ENCODE peak calls at places on chromosomes 16 and 17, in four cellular contexts. Y is heart right ventricle, Z is H7, F is astrocyte of the spinal cord. N is an unnamed sample.

GRCh38 chr17:2867441-2868424 is 71.5 kb downstream of the RAP1GAP2 start:
- DNase-seq in Y (no peak), Z (peak), F (no peak), N (peak)

GRCh38 chr17:69557339-69557738 is 142.8 kb downstream of the MAP2K6 start:
- DNase-seq in F (no peak), Z (no peak), Y (no peak), N (no peak)

GRCh38 chr17:6554871-6555330 is 1.5 kb downstream of the PITPNM3 start:
- DNase-seq in F (no peak), Z (peak), Y (no peak), N (no peak)

GRCh38 chr17:76682306-76682705 is 28.5 kb downstream of the MXRA7 start:
- DNase-seq in Y (peak), Z (no peak), F (peak), N (peak)

GRCh38 chr17:43418441-43419374 is 19.9 kb downstream of the ARL4D start:
- DNase-seq in Z (peak), Y (peak), F (peak), N (peak)

GRCh38 chr17:30212750-30213149 is 22.7 kb downstream of the SLC6A4 start:
- DNase-seq in F (no peak), Z (peak), Y (no peak), N (no peak)

GRCh38 chr17:4393806-4394205 is 27.3 kb upstream of the UBE2G1 start:
- DNase-seq in Z (peak), Y (no peak), F (no peak), N (no peak)

GRCh38 chr16:84355149-84355548 is 13.2 kb upstream of the ATP2C2 start:
- DNase-seq in Y (no peak), Z (no peak), F (no peak), N (no peak)

GRCh38 chr17:79607941-79608728 is 2.7 kb downstream of the RBFOX3 start:
- DNase-seq in Y (peak), Z (peak), F (no peak), N (no peak)

GRCh38 chr17:73551756-73552155 is 92.5 kb downstream of the SDK2 start:
- DNase-seq in F (no peak), Z (peak), Y (no peak), N (peak)

GRCh38 chr17:32142857-32143524 is 689 bp downstream of the RHOT1 start:
- DNase-seq in F (peak), Z (peak), Y (peak), N (peak)

GRCh38 chr17:31444026-31444425 is 52.6 kb downstream of the RAB11FIP4 start:
- DNase-seq in Y (no peak), F (no peak), Z (no peak), N (peak)

GRCh38 chr17:49016775-49017463 is 19.7 kb downstream of the IGF2BP1 start:
- DNase-seq in Z (peak), F (peak), Y (no peak), N (peak)

GRCh38 chr16:12578001-12578400 is 225.7 kb downstream of the CPPED1 start:
- DNase-seq in Y (no peak), Z (no peak), F (no peak), N (no peak)

GRCh38 chr17:8056976-8057625 is 18.2 kb downstream of the ALOX15B start:
- DNase-seq in F (no peak), Z (no peak), Y (no peak), N (no peak)

DNA sequence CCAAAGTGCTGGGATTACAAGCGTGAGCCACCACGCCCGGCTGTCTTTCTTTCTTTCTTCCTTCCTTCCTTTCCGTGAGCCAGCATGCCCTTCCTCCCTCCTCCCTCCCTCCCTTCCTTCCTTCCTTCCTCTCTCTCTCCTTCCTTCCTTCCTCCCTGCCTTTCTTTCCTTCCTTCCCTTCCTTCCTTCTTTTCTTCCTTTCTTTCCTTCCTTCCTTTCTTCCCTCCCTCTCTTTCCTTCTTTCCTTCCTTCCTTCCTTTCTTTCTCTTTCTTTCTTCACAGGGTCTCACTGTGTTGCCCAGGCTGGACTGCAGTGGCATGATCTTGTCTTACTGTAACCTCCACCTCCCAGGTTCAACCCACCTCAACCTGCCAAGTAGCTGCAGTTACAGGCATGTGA is 50.7 kb upstream of the PLCG2 start:
- DNase-seq in Y (no peak), F (no peak), Z (no peak), N (no peak)
- H3K4me3 ChIP-seq in Y (no peak), F (no peak), Z (no peak), N (no peak)

DNA sequence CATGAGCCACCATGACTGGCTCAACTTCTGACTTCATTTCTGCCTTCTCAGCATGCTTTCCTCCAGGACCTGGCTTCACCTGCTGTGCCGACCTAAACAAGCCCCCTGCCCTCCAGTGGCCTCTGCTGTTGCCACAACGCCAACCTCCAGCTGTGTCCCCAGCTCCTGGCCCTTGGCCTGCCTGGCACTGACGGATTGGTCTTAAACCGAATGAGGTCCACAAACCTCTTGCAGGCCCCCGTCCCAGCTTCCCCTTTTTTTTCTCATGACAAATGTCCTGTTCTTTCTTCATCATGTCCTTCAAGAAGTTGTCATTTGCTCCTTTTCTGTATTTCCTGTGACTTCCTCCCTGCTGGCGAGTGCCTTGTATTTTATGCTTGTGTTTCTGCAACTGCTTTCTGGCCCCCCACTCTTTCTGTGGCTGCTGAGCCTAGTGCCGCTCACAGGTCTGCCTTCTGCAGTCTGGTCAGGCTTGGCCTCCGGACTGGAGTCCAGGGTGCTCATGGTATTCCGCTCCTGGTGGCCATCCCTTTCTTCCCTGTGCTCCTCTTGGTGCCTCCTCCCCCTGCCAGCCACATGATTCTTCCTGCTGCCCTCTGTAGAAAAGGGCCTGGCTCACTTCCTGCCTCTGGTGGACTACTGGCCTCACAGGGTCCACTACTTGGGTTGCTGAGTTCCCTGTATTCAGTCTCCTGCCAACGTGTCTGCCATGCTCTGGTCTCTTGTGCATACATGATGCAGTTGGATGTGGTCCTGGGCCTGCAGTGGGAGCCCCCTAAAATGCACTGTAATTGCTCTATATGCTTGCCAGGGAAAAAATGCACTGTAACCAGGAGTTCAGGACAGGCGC is 2.9 kb downstream of the ATP6V0C start:
- DNase-seq in Y (peak), Z (no peak), F (no peak), N (no peak)
- H3K4me3 ChIP-seq in Y (peak), Z (no peak), F (no peak), N (peak)

DNA sequence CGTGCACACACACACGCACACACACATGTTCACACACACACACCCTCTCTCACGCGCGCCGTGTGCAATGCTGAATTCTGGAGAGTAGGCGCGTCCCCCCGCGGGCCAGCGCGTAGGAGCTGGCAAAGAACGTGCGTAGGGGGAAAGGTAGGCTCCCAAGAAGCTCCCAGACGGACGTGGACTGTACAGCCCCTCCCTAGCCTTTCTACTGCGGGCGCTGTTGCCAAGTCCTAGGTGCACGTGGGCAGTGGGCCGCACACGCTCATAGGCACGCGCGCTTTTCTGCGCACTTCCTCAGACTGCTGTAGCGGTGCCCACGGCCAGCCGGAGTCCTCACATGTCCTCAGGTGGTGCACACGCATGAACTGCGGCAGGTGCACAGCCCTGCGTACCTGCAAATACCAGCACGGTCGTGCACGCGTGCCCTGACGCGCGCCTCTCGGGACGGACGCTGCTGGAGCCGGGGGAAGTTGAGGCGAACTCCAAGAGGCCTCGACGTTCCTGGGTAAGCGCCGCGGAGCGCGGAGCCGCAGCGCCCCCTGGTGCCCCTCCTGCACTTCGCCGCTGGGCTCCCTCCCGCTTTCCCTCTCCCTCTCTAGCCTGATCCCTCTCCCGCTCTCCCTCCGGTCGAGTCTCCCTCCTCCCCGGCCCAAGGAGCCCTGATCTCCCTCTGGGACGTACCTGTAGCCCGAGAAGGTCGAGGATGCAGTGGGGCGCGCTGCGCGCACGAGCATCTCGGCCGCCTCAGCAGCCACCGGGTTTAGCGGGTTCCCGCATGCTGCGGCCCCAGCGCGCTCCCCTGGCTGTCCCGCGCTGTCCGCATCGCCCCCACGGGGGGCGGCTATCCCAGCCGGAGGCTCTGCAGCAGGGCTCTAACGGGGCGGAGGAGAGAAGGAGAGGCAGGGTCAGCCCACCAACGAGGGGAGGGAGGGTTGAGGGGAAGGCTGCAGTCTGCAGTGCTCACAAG is 749 bp downstream of the GRIN2A start:
- DNase-seq in Z (peak), F (peak), Y (peak), N (peak)
- H3K4me3 ChIP-seq in Z (peak), F (peak), Y (peak), N (peak)

GRCh38 chr17:51256101-51256500 is 3.7 kb downstream of the MBTD1 start:
- DNase-seq in Y (no peak), F (no peak), Z (no peak), N (no peak)
- H3K4me3 ChIP-seq in Y (no peak), F (no peak), Z (no peak), N (no peak)

GRCh38 chr16:65497571-65497970 is 375.7 kb upstream of the CDH11 start:
- DNase-seq in Y (no peak), Z (no peak), F (peak), N (no peak)
- H3K4me3 ChIP-seq in Y (no peak), Z (no peak), F (no peak), N (no peak)

GRCh38 chr16:47565454-47565853 is 104.3 kb downstream of the PHKB start:
- DNase-seq in Y (peak), Z (no peak), F (peak), N (peak)
- H3K4me3 ChIP-seq in Y (no peak), Z (no peak), F (no peak), N (no peak)